ENCODE peak calls at places on chromosomes 11 and 22, in five cellular contexts. A, H, W, G and R are unnamed samples.

GRCh38 chr11:32890843-32891656 is 1.6 kb upstream of the QSER1 start:
- DNase-seq in A (no peak), H (no peak), W (no peak), G (no peak), R (no peak)

GRCh38 chr11:69799582-69799981 is 19.6 kb downstream of the FGF3 start:
- DNase-seq in A (peak; percentile 50), H (no peak), W (peak; percentile 7), G (no peak), R (no peak)

GRCh38 chr11:65894034-65894591 is 3.6 kb downstream of the CCDC85B start:
- DNase-seq in A (no peak), H (no peak), W (no peak), G (peak; percentile 66), R (no peak)

GRCh38 chr11:65382804-65383368 is 440 bp upstream of the SLC25A45 start:
- DNase-seq in A (no peak), H (no peak), W (no peak), G (no peak), R (no peak)

GRCh38 chr22:22890085-22890484 is 2.5 kb downstream of the IGLL5 start:
- DNase-seq in A (no peak), H (no peak), W (no peak), G (no peak), R (no peak)

GRCh38 chr11:123062892-123063395 is 1.0 kb upstream of the HSPA8 start:
- DNase-seq in A (peak; percentile 62), H (no peak), W (peak; percentile 38), G (no peak), R (no peak)

GRCh38 chr11:41116970-41117369 is 342.5 kb downstream of the LRRC4C start:
- DNase-seq in A (no peak), H (no peak), W (no peak), G (no peak), R (no peak)

GRCh38 chr11:8426076-8426475 is 162.4 kb upstream of the LMO1 start:
- DNase-seq in A (no peak), H (no peak), W (no peak), G (no peak), R (no peak)

GRCh38 chr22:26548984-26549383 is 36.7 kb upstream of the TFIP11 start:
- DNase-seq in A (no peak), H (no peak), W (no peak), G (no peak), R (no peak)

GRCh38 chr22:43320943-43321900 is 21.9 kb downstream of the SCUBE1 start:
- DNase-seq in A (no peak), H (no peak), W (no peak), G (no peak), R (no peak)

GRCh38 chr11:35683728-35684339 is 21.3 kb downstream of the TRIM44 start:
- DNase-seq in A (peak; percentile 24), H (no peak), W (peak; percentile 40), G (no peak), R (no peak)

GRCh38 chr22:27405672-27406388 is 395.7 kb downstream of the MN1 start:
- DNase-seq in A (peak; percentile 60), H (no peak), W (peak; percentile 45), G (peak; percentile 47), R (no peak)

GRCh38 chr11:113553905-113554304 is 78.7 kb upstream of the DRD2 start:
- DNase-seq in A (no peak), H (no peak), W (no peak), G (no peak), R (no peak)

GRCh38 chr11:9825315-9825714 is 161.4 kb downstream of the SWAP70 start:
- DNase-seq in A (peak; percentile 69), H (no peak), W (peak; percentile 38), G (no peak), R (no peak)
- TF ChIP-seq CTCF in A (no peak), H (no peak), W (no peak), G (no peak), R (no peak)

GRCh38 chr22:49847751-49848689 is 5.6 kb upstream of the ZBED4 start:
- DNase-seq in A (no peak), H (no peak), W (no peak), G (peak; percentile 23), R (no peak)

GRCh38 chr22:49850021-49850911 is 3.4 kb upstream of the ZBED4 start:
- DNase-seq in A (no peak), H (no peak), W (no peak), G (no peak), R (no peak)

GRCh38 chr22:49849161-49850020 is 4.3 kb upstream of the ZBED4 start:
- DNase-seq in A (no peak), H (no peak), W (no peak), G (no peak), R (no peak)

GRCh38 chr22:49850959-49851815 is 2.5 kb upstream of the ZBED4 start:
- DNase-seq in A (no peak), H (no peak), W (no peak), G (no peak), R (no peak)

GRCh38 chr22:49848690-49849160 is 4.9 kb upstream of the ZBED4 start:
- DNase-seq in A (no peak), H (no peak), W (no peak), G (no peak), R (no peak)
- H3K4me3 ChIP-seq in A (peak overlapping the region; percentile 29), H (peak overlapping the region; percentile 70), W (peak overlapping the region; percentile 18), G (peak overlapping the region; percentile 58), R (no peak overlapping the region)

GRCh38 chr22:44369241-44369652 is 56.5 kb upstream of the SHISAL1 start:
- DNase-seq in A (no peak), H (peak; percentile 53), W (no peak), G (no peak), R (no peak)
- TF ChIP-seq CTCF in A (peak; percentile 14), H (no peak), W (peak; percentile 4), G (no peak), R (peak; percentile 36)

GRCh38 chr11:104957280-104957679 is 11.1 kb downstream of the CASP4 start:
- DNase-seq in A (peak; percentile 49), H (no peak), W (peak; percentile 1), G (no peak), R (no peak)

DNA sequence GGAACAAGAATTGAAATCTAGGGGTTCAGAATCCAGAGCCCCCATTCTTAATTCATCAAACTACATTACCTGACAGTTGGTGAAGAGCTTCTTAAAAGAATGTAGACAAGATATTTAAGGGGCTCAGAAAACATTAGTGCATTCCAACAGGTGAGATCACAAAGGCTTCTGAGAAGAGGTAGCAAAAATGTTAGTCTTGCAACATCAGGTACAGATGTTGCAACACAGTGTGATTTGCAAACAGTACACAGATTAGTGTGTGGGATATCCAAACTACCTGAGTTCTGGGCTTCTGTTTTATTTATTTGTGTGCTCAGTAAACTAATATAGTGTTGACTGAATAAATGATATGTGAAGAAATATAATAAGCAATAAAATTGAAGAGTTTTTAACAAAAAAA is 11.8 kb downstream of the CASP4 start:
- DNase-seq in A (no peak), H (no peak), W (no peak), G (no peak), R (no peak)
- H3K4me3 ChIP-seq in A (no peak overlapping the region), H (no peak overlapping the region), W (no peak overlapping the region), G (no peak overlapping the region), R (no peak overlapping the region)

DNA sequence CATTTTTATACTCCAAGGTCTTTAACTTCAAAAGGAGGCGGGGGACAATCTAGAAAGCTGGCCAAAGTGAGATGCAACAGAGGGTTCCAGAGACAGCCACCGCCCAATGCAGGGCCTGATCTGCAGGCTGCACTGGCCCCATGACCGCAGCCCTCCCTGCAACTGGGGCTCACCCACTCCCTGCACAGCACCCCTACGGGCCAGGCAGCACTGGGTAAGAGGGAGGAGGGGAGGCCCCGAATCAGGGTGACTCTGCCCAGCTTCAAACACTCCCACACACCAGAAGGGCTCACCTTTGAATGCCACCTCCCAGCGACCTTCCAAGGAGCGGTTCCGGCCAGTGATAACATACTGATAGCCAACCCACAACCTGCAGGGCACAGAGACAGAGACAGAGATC is 59.3 kb downstream of the DGCR2 start:
- DNase-seq in A (no peak), H (peak; percentile 26), W (no peak), G (no peak), R (no peak)
- TF ChIP-seq CTCF in A (no peak), H (no peak), W (no peak), G (no peak), R (no peak)

DNA sequence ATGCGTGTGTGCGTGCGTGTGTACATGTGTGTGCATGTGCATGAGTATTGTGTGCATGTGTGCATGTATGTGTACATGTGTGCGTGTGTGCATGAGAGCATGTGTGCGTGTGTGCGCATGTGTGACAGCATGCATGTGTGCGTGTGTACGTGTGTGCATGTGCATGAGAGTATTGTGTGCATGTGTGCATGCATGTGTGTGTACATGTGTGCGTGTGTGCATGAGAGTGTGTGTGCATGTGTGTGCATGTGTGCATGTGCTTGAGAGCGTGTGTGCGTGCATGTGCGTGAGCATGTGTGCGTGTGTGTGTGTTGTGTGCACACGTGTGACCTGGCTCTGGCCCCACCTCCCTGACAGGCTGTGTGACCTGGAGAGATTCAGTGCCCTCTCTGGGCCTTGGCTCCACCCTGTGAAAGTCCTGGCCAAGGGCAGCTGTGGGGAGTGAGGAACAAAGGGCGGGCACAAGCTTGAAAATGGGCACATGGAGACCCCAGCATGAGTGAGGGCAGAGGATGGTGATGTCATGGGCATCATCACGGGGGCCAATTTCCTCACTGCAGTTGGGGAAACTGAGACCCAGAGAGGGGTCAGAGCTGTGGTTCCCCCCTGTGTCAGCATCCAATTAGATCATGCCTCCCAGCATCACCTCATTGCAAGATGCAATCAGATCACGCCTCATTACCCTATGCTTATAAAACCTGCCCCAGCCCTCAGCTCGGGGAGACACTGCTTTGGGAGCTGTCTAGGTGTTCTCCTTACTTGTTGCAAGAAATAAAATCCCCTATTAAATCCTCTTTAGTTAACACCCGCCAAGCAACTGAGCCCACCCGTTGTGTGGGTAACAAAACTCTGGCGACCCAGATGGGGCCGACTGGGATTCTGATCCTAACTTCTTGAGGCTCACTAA is 643 bp downstream of the ACY3 start:
- DNase-seq in A (no peak), H (no peak), W (no peak), G (no peak), R (no peak)
- H3K4me3 ChIP-seq in A (no peak overlapping the region), H (peak overlapping the region; percentile 54), W (no peak overlapping the region), G (peak overlapping the region; percentile 37), R (peak overlapping the region; percentile 40)

GRCh38 chr11:61507962-61508824 is at the start of gene LRRC10B:
- DNase-seq in A (no peak), H (no peak), W (no peak), G (no peak), R (no peak)
- TF ChIP-seq CTCF in A (no peak), H (no peak), W (no peak), G (no peak), R (no peak)

GRCh38 chr11:102468636-102469195 is 16.2 kb upstream of the TMEM123 start:
- DNase-seq in A (no peak), H (no peak), W (no peak), G (no peak), R (no peak)
- H3K4me3 ChIP-seq in A (no peak overlapping the region), H (no peak overlapping the region), W (no peak overlapping the region), G (no peak overlapping the region), R (no peak overlapping the region)

GRCh38 chr11:7167976-7168740 is 79.4 kb downstream of the RBMXL2 start:
- DNase-seq in A (no peak), H (no peak), W (no peak), G (no peak), R (no peak)
- TF ChIP-seq CTCF in A (no peak), H (no peak), W (no peak), G (no peak), R (peak; percentile 25)